ENCODE peak calls at places on chromosomes 16 and 17, in five cellular contexts. Y, M, R, J and G are unnamed samples.
A peak's percentile ranks its signal among the peaks of the same experiment; 100 is the strongest.

GRCh38 chr17:74865504-74866197 is 6.0 kb upstream of the GRIN2C start:
- DNase-seq in Y (no peak), M (peak; percentile 47), R (no peak), J (no peak), G (no peak)

GRCh38 chr17:77887464-77888241 is 70.8 kb upstream of the TNRC6C start:
- DNase-seq in Y (peak; percentile 47), M (peak; percentile 66), R (no peak), J (peak; percentile 96), G (peak; percentile 29)

GRCh38 chr17:80872999-80873951 is 118.4 kb upstream of the CHMP6 start:
- DNase-seq in Y (peak; percentile 93), M (peak; percentile 85), R (no peak), J (peak; percentile 6), G (no peak)

GRCh38 chr16:58280846-58281301 is 14.0 kb downstream of the PRSS54 start:
- DNase-seq in Y (no peak), M (peak; percentile 52), R (no peak), J (no peak), G (no peak)

GRCh38 chr17:81636505-81637288 is at the start of the genes NPLOC4 and TSPAN10:
- DNase-seq in Y (peak; percentile 95), M (peak; percentile 91), R (peak; percentile 45), J (peak; percentile 94), G (peak; percentile 66)

GRCh38 chr16:85370881-85371651 is 242.1 kb upstream of the GSE1 start:
- DNase-seq in Y (no peak), M (no peak), R (no peak), J (peak; percentile 89), G (peak; percentile 82)

GRCh38 chr16:66248096-66248495 is 118.4 kb upstream of the CDH5 start:
- DNase-seq in Y (no peak), M (no peak), R (no peak), J (peak; percentile 88), G (no peak)

GRCh38 chr17:68580236-68580903 is 20.8 kb downstream of the FAM20A start:
- DNase-seq in Y (no peak), M (no peak), R (peak; percentile 48), J (no peak), G (no peak)

GRCh38 chr17:8673621-8674020 is 43.1 kb upstream of the MYH10 start:
- DNase-seq in Y (no peak), M (no peak), R (no peak), J (no peak), G (no peak)

GRCh38 chr17:58325289-58325726 is 3.3 kb downstream of the TSPOAP1 start:
- DNase-seq in Y (peak; percentile 68), M (peak; percentile 90), R (no peak), J (no peak), G (no peak)

GRCh38 chr17:6393368-6393952 is 41.5 kb downstream of the AIPL1 start:
- DNase-seq in Y (peak; percentile 37), M (peak; percentile 36), R (no peak), J (no peak), G (no peak)

GRCh38 chr17:72572604-72573491 is 452.0 kb downstream of the SOX9 start:
- DNase-seq in Y (no peak), M (no peak), R (no peak), J (no peak), G (no peak)

GRCh38 chr16:48607056-48607825 is 2.7 kb downstream of the N4BP1 start:
- DNase-seq in Y (peak; percentile 54), M (no peak), R (no peak), J (no peak), G (peak; percentile 86)

GRCh38 chr17:65515959-65516948 is 45.2 kb downstream of the AXIN2 start:
- DNase-seq in Y (no peak), M (peak; percentile 59), R (no peak), J (peak; percentile 43), G (no peak)

GRCh38 chr16:533391-534088 is 6.0 kb downstream of the CAPN15 start:
- DNase-seq in Y (peak; percentile 65), M (peak; percentile 71), R (no peak), J (no peak), G (no peak)

GRCh38 chr17:74759941-74760340 is 11.5 kb downstream of the NHERF1 start:
- DNase-seq in Y (peak; percentile 69), M (peak; percentile 54), R (no peak), J (no peak), G (peak; percentile 85)

GRCh38 chr16:78252757-78253156 is 153.3 kb downstream of the WWOX start:
- DNase-seq in Y (no peak), M (no peak), R (no peak), J (no peak), G (no peak)

GRCh38 chr16:83171396-83171795 is 544.6 kb downstream of the CDH13 start:
- DNase-seq in Y (no peak), M (no peak), R (no peak), J (no peak), G (no peak)

GRCh38 chr16:11204513-11205047 is 51.4 kb downstream of the SOCS1 start:
- DNase-seq in Y (no peak), M (no peak), R (no peak), J (no peak), G (no peak)

GRCh38 chr16:69741951-69742904 is 12.5 kb downstream of the NOB1 start:
- DNase-seq in Y (no peak), M (no peak), R (no peak), J (peak; percentile 88), G (peak; percentile 78)

GRCh38 chr17:19987897-19988296 is 10.3 kb upstream of the AKAP10 start:
- DNase-seq in Y (no peak), M (no peak), R (no peak), J (no peak), G (no peak)

GRCh38 chr16:16096161-16096857 is 127.0 kb downstream of the ABCC6 start:
- DNase-seq in Y (peak; percentile 18), M (peak; percentile 42), R (no peak), J (peak; percentile 92), G (peak; percentile 24)

GRCh38 chr17:8312726-8313600 is 2.9 kb downstream of the ARHGEF15 start:
- DNase-seq in Y (no peak), M (no peak), R (no peak), J (no peak), G (no peak)

GRCh38 chr17:78717431-78717980 is 64.6 kb downstream of the CYTH1 start:
- DNase-seq in Y (no peak), M (peak; percentile 37), R (no peak), J (peak; percentile 75), G (peak; percentile 53)

GRCh38 chr17:16281351-16281750 is 64.3 kb downstream of the PIGL start:
- DNase-seq in Y (no peak), M (no peak), R (no peak), J (no peak), G (no peak)

GRCh38 chr17:4786111-4786491 is at the start of gene VMO1:
- DNase-seq in Y (peak; percentile 45), M (peak; percentile 27), R (no peak), J (peak; percentile 74), G (no peak)

GRCh38 chr17:27956601-27957445 is 63.7 kb upstream of the LYRM9 start:
- DNase-seq in Y (no peak), M (peak; percentile 46), R (no peak), J (no peak), G (no peak)

GRCh38 chr16:57531635-57532220 is 4.6 kb downstream of the CCDC102A start:
- DNase-seq in Y (no peak), M (no peak), R (no peak), J (peak; percentile 46), G (no peak)

DNA sequence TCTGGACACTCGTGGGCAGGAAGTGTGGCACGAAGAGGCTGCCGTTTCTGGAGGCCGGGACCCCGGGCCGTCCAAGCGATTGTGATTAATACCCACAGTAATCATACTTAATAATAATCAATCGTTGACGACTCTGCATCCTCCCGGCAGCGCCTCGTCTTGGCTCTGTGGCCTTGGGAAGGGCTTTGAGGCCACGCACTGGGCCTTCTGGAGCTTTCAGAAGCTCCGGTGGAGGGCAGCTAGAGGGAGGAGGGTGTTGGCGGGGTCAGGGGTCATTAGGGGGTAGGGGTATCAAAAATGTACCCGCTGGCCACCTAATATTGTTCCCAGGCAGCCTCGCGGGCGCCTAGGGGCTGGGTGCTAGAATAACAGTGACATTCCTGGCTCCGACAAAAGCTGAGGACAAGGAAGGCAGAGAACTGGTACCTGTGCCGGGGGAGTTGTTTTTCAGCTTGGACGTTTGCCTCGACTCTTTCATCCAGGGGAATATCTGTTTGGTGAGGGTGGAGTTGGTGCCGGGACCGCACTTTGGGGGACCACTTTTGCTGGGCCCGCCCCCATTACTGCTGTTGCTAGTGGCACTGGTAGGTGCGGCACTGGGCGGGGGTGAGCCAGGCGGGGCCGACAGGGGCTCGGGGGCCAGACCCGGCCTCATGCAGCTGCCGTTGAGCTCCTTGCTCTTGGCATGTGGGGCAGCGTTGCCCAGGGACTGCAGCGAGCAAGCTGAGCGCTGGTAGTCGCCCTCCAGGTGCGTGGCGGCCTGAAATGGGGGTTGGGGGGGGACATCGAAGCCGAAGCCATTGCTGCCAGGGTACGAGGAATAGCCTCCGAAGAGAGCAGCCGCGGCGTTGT is 6.9 kb upstream of the HOXB2 start:
- DNase-seq in Y (no peak), M (peak; percentile 51), R (no peak), J (peak; percentile 73), G (no peak)
- H3K4me3 ChIP-seq in Y (no peak overlapping the region), M (peak overlapping the region; percentile 27), R (no peak overlapping the region), J (peak overlapping the region; percentile 9), G (no peak overlapping the region)

GRCh38 chr17:73593249-73593965 is 50.8 kb downstream of the SDK2 start:
- DNase-seq in Y (no peak), M (no peak), R (no peak), J (no peak), G (no peak)

GRCh38 chr17:73595931-73596330 is 48.3 kb downstream of the SDK2 start:
- DNase-seq in Y (no peak), M (no peak), R (no peak), J (no peak), G (no peak)

GRCh38 chr17:73594025-73594424 is 50.2 kb downstream of the SDK2 start:
- DNase-seq in Y (peak; percentile 58), M (no peak), R (no peak), J (no peak), G (no peak)

GRCh38 chr17:73594598-73594997 is 49.6 kb downstream of the SDK2 start:
- DNase-seq in Y (no peak), M (no peak), R (no peak), J (no peak), G (no peak)

DNA sequence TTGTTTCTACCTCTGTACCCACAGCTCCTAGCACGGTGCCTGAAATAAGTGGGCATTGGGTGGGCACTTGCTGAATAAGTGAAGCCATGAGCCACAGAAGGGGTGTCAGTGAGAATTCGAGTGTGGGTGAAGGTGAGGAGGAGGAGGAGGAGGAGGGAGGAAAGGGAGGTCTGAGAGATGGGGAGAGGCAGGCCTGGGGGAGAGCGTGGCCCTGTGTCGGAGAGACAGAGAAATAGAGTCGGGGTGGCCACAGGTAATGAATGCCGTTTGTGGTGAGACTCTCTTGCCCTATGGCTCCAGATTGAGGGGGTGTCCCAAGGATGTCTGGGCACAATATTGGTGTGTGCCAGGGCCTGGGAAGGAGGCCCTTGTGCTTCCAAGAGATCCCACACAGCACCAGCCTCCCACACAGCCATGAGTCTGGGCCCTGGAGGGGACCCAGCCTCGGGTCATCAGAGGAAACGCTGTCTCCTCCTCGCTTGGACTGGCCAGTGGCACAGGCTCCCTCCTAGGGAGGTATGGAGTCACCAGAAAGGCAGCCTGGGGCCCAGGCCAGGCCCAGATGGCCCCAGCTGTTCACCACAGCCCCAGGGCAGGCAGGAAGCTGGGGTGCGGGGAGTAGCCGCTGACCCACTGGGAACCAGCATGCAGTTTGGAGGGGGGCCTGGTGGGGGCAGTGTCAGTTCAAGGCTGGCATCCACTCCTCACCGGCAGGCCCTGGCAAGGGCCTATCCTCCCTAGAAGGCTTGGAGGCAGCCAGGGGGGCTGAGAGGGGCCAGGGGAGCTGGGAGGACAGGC is 49.0 kb downstream of the SDK2 start:
- DNase-seq in Y (peak; percentile 64), M (peak; percentile 72), R (no peak), J (no peak), G (peak; percentile 30)
- TF ChIP-seq CTCF in Y (peak; percentile 68), M (peak; percentile 52), R (peak; percentile 34), J (no peak), G (no peak)

GRCh38 chr16:81821422-81822128 is 42.5 kb downstream of the PLCG2 start:
- DNase-seq in Y (peak; percentile 21), M (peak; percentile 42), R (no peak), J (no peak), G (no peak)
- H3K4me3 ChIP-seq in Y (no peak overlapping the region), M (no peak overlapping the region), R (no peak overlapping the region), J (no peak overlapping the region), G (no peak overlapping the region)

GRCh38 chr16:79964104-79964503 is 363.6 kb upstream of the MAF start:
- DNase-seq in Y (no peak), M (no peak), R (no peak), J (no peak), G (no peak)
- TF ChIP-seq CTCF in Y (no peak), M (no peak), R (no peak), J (no peak), G (no peak)